ENCODE peak calls at places on chromosome 2, in eight cellular contexts. V, F, P, D, I, J, X and G are unnamed samples.

GRCh38 chr2:23626701-23627181 is 241.8 kb downstream of the KLHL29 start:
- DNase-seq in P (no peak), V (no peak), I (no peak), D (no peak), F (no peak), X (no peak), J (peak; percentile 50), G (no peak)

GRCh38 chr2:152542995-152543481 is 174.2 kb downstream of the PRPF40A start:
- DNase-seq in I (peak; percentile 15), J (no peak), P (no peak), D (no peak), F (no peak), X (peak; percentile 97), V (no peak), G (no peak)

GRCh38 chr2:12210016-12210933 is 463.8 kb downstream of the LPIN1 start:
- DNase-seq in D (no peak), P (no peak), V (no peak), X (no peak), J (no peak), F (no peak), I (no peak), G (no peak)

GRCh38 chr2:204115692-204116091 is 179.1 kb downstream of the ICOS start:
- DNase-seq in X (no peak), D (no peak), J (no peak), I (no peak), P (no peak), V (no peak), F (no peak), G (no peak)

GRCh38 chr2:127580167-127581049 is 44.9 kb downstream of the MYO7B start:
- DNase-seq in D (no peak), X (no peak), P (no peak), V (peak; percentile 0), J (no peak), I (no peak), F (no peak), G (no peak)

GRCh38 chr2:45781464-45781811 is 130.0 kb downstream of the PRKCE start:
- DNase-seq in J (no peak), P (no peak), D (no peak), I (no peak), V (no peak), F (no peak), X (no peak), G (no peak)

GRCh38 chr2:239355724-239356123 is 45.1 kb downstream of the HDAC4 start:
- DNase-seq in I (no peak), X (no peak), F (no peak), P (no peak), V (no peak), D (no peak), J (no peak), G (no peak)

GRCh38 chr2:217220228-217221013 is 360.6 kb upstream of the TNP1 start:
- DNase-seq in P (no peak), F (no peak), J (no peak), V (peak; percentile 26), X (peak; percentile 80), D (no peak), I (no peak), G (no peak)

GRCh38 chr2:168246483-168247340 is 683 bp downstream of the STK39 start:
- DNase-seq in J (peak; percentile 92), I (peak; percentile 38), V (peak; percentile 52), X (peak; percentile 58), D (peak; percentile 53), P (no peak), F (peak; percentile 81), G (peak; percentile 61)

GRCh38 chr2:21438949-21439348 is 315.2 kb downstream of the TDRD15 start:
- DNase-seq in F (no peak), I (no peak), J (no peak), V (no peak), X (peak; percentile 2), P (no peak), D (no peak), G (no peak)